ENCODE peak calls at places on chromosomes 1 and 21, in nine cellular contexts. Y is mesendoderm; N is OCI-LY7; G is GM23248; U is PC-3; Z is pancreas; J is CD8-positive, alpha-beta memory T cell; B is SJSA1; I is foreskin keratinocyte. S is an unnamed sample.

GRCh38 chr1:175866776-175867175 is 123.4 kb upstream of the TNR start:
- DNase-seq in Y (peak; percentile 49), N (no peak), G (no peak), U (no peak), Z (no peak), J (no peak), B (no peak), I (no peak), S (no peak)

GRCh38 chr1:106268070-106268469 is 788.4 kb upstream of the PRMT6 start:
- DNase-seq in Y (peak; percentile 40), N (no peak), G (peak; percentile 29), U (peak; percentile 71), Z (no peak), J (no peak), B (no peak), I (no peak), S (no peak)

GRCh38 chr21:43825936-43826622 is 36.7 kb downstream of the RRP1 start:
- DNase-seq in Y (peak; percentile 35), N (no peak), G (no peak), U (peak; percentile 43), Z (no peak), J (no peak), B (no peak), I (no peak), S (peak; percentile 41)

GRCh38 chr1:235887676-235888075 is 21.0 kb upstream of the LYST start:
- DNase-seq in Y (no peak), N (no peak), G (no peak), U (no peak), Z (no peak), J (no peak), B (no peak), I (no peak), S (no peak)

GRCh38 chr1:31248276-31248675 is 8.6 kb upstream of the NKAIN1 start:
- DNase-seq in Y (no peak), N (no peak), G (no peak), U (no peak), Z (no peak), J (no peak), B (no peak), I (no peak), S (no peak)

GRCh38 chr21:36691539-36692124 is 7.3 kb upstream of the SIM2 start:
- DNase-seq in Y (peak; percentile 16), N (no peak), G (no peak), U (no peak), Z (no peak), J (no peak), B (no peak), I (no peak), S (no peak)

GRCh38 chr1:161440312-161440894 is 64.9 kb upstream of the FCGR2A start:
- DNase-seq in Y (peak; percentile 92), N (peak; percentile 88), G (peak; percentile 73), U (peak; percentile 84), Z (peak; percentile 56), J (peak; percentile 48), B (peak; percentile 91), I (peak; percentile 39), S (no peak)

GRCh38 chr1:236395780-236396664 is 1.9 kb downstream of the EDARADD start:
- DNase-seq in Y (peak; percentile 16), N (no peak), G (no peak), U (no peak), Z (no peak), J (no peak), B (no peak), I (peak; percentile 2), S (peak; percentile 13)

GRCh38 chr1:47986741-47987140 is 10.4 kb downstream of the TRABD2B start:
- DNase-seq in Y (no peak), N (no peak), G (peak; percentile 53), U (no peak), Z (no peak), J (no peak), B (no peak), I (no peak), S (no peak)

GRCh38 chr1:160646711-160647328 is at the start of gene SLAMF1:
- DNase-seq in Y (no peak), N (peak; percentile 39), G (no peak), U (no peak), Z (no peak), J (no peak), B (no peak), I (peak; percentile 25), S (no peak)

GRCh38 chr1:83692524-83693336 is 306.2 kb downstream of the TTLL7 start:
- DNase-seq in Y (peak; percentile 95), N (peak; percentile 42), G (peak; percentile 9), U (peak; percentile 16), Z (peak; percentile 22), J (no peak), B (peak; percentile 15), I (no peak), S (no peak)

GRCh38 chr1:165253818-165254254 is 102.7 kb downstream of the LMX1A start:
- DNase-seq in Y (peak; percentile 32), N (no peak), G (no peak), U (no peak), Z (no peak), J (no peak), B (no peak), I (no peak), S (no peak)
- H3K27ac ChIP-seq in Y (no peak overlapping the region), N (no peak overlapping the region), G (no peak overlapping the region), U (no peak overlapping the region), Z (no peak overlapping the region), J (no peak overlapping the region), B (no peak overlapping the region), I (no peak overlapping the region), S (no peak overlapping the region)

GRCh38 chr1:2419416-2419815 is 7.1 kb upstream of the PEX10 start:
- DNase-seq in Y (no peak), N (no peak), G (no peak), U (no peak), Z (no peak), J (no peak), B (no peak), I (no peak), S (no peak)
- H3K27ac ChIP-seq in Y (no peak overlapping the region), N (no peak overlapping the region), G (no peak overlapping the region), U (no peak overlapping the region), Z (no peak overlapping the region), J (no peak overlapping the region), B (no peak overlapping the region), I (no peak overlapping the region), S (no peak overlapping the region)

GRCh38 chr1:75554870-75555269 is 56.0 kb downstream of the SLC44A5 start:
- DNase-seq in Y (no peak), N (no peak), G (no peak), U (no peak), Z (no peak), J (no peak), B (no peak), I (no peak), S (no peak)

GRCh38 chr1:75559800-75560199 is 51.1 kb downstream of the SLC44A5 start:
- DNase-seq in Y (no peak), N (no peak), G (no peak), U (no peak), Z (no peak), J (no peak), B (no peak), I (no peak), S (no peak)

DNA sequence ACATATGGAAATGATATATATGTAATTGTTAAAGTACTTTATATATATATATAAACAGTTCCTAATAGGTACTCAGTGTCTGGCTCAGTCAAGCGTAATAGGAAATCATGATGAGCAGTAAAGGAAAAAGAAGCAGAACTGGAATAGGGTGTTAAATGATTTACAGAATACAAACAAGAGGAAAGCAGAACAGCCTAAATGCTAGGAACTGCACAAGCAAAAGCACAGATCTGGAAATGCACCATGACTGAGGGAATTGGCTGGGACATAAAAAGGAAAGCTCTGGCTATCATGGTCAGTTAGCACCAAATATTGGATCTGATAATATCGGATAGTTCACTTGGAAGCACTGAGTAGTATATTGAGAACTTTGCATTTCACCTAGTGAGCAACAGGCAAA is 51.8 kb downstream of the SLC44A5 start:
- DNase-seq in Y (no peak), N (no peak), G (no peak), U (no peak), Z (no peak), J (no peak), B (no peak), I (no peak), S (no peak)
- H3K27ac ChIP-seq in Y (no peak overlapping the region), N (no peak overlapping the region), G (no peak overlapping the region), U (no peak overlapping the region), Z (peak overlapping the region; percentile 43), J (no peak overlapping the region), B (no peak overlapping the region), I (no peak overlapping the region), S (no peak overlapping the region)

DNA sequence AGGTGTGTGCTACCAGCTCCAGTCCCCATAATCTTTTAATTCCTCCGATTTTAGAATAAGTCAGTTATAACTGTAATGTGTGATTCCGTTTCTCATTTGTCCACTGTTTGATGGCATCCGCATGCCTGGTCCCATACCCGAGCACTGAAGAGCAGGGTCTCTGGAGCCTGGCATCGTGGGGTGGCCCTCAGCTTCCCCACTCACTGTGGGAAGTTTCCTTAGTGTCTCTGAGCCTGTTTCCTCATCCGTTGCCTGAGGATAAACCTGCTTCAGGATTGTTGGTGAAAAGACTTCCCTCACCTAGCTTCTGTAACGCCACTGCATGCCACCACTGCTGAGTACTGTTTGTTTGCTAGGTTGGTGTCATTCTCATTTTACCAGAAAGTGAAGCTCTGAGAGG is 19.5 kb downstream of the PARK7 start:
- DNase-seq in Y (no peak), N (no peak), G (no peak), U (no peak), Z (no peak), J (no peak), B (no peak), I (no peak), S (no peak)
- H3K27ac ChIP-seq in Y (no peak overlapping the region), N (no peak overlapping the region), G (no peak overlapping the region), U (no peak overlapping the region), Z (no peak overlapping the region), J (no peak overlapping the region), B (no peak overlapping the region), I (no peak overlapping the region), S (no peak overlapping the region)

DNA sequence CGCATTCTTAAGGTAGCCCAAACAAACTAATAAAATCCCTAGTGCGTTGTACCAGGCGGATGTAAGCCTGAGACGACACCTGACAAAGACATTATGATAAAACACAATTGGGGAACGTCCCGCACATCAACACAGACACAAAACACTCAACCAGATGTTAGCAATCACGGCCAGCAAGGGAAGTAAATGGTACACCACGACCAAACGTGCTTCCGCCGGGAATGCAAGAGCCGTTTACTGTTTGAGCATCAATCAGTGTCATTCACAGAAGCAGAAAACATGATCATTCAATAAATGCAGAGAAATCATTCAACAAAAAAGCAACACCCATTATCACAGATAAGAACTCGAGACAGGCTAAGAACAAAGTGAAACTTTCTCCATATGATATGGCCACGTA is 49.4 kb upstream of the COL18A1 start:
- DNase-seq in Y (no peak), N (no peak), G (no peak), U (no peak), Z (no peak), J (no peak), B (no peak), I (no peak), S (no peak)
- H3K27ac ChIP-seq in Y (no peak overlapping the region), N (no peak overlapping the region), G (no peak overlapping the region), U (no peak overlapping the region), Z (no peak overlapping the region), J (no peak overlapping the region), B (no peak overlapping the region), I (no peak overlapping the region), S (no peak overlapping the region)